ENCODE peak calls at places on chromosomes 2 and 18, in five cellular contexts. O, Q, P, M and T are unnamed samples.
A peak's percentile ranks its signal among the peaks of the same experiment; 100 is the strongest.

GRCh38 chr2:219073413-219074129 is 12.8 kb upstream of the IHH start:
- DNase-seq in M (no peak), Q (peak; percentile 28), O (no peak), P (no peak), T (no peak)

GRCh38 chr2:179636100-179636980 is 225.1 kb downstream of the ZNF385B start:
- DNase-seq in Q (no peak), M (no peak), P (no peak), O (no peak), T (no peak)

GRCh38 chr2:207913772-207914358 is 111.5 kb downstream of the PLEKHM3 start:
- DNase-seq in M (no peak), O (no peak), P (no peak), Q (no peak), T (no peak)

GRCh38 chr2:111171337-111171930 is 50.7 kb downstream of the BCL2L11 start:
- DNase-seq in M (no peak), O (no peak), P (no peak), Q (no peak), T (no peak)

GRCh38 chr2:154692927-154693326 is 5.6 kb upstream of the KCNJ3 start:
- DNase-seq in Q (peak; percentile 4), O (no peak), M (no peak), P (no peak), T (no peak)

GRCh38 chr2:2158176-2158826 is 172.8 kb downstream of the MYT1L start:
- DNase-seq in P (no peak), O (no peak), Q (no peak), M (no peak), T (no peak)

GRCh38 chr2:186848873-186849578 is at the start of gene ZSWIM2:
- DNase-seq in O (peak; percentile 59), P (no peak), Q (peak; percentile 83), M (no peak), T (no peak)

GRCh38 chr2:177078416-177078815 is 134.2 kb upstream of the HNRNPA3 start:
- DNase-seq in M (no peak), Q (peak; percentile 18), O (no peak), P (no peak), T (no peak)

GRCh38 chr2:15159751-15160177 is 401.4 kb downstream of the NBAS start:
- DNase-seq in O (peak; percentile 28), M (no peak), P (no peak), Q (no peak), T (no peak)

GRCh38 chr18:49846718-49847470 is 33.6 kb upstream of the ACAA2 start:
- DNase-seq in O (no peak), M (no peak), P (no peak), Q (no peak), T (no peak)

GRCh38 chr2:146764301-146764700 is 1080.5 kb upstream of the ACVR2A start:
- DNase-seq in Q (no peak), P (no peak), O (no peak), M (no peak), T (no peak)

GRCh38 chr2:72993147-72993546 is 75.8 kb downstream of the EMX1 start:
- DNase-seq in O (peak; percentile 37), Q (no peak), P (peak; percentile 43), M (no peak), T (peak; percentile 51)

GRCh38 chr18:63637703-63638102 is 6.4 kb downstream of the SERPINB4 start:
- DNase-seq in Q (no peak), P (no peak), O (no peak), M (no peak), T (no peak)

GRCh38 chr2:239533917-239534316 is 133.1 kb upstream of the HDAC4 start:
- DNase-seq in M (no peak), O (no peak), Q (no peak), P (no peak), T (no peak)

GRCh38 chr2:7588295-7588694 is 671.1 kb downstream of the RNF144A start:
- DNase-seq in O (no peak), P (no peak), M (no peak), Q (no peak), T (no peak)

GRCh38 chr18:49520661-49521145 is 33.7 kb upstream of the C18orf32 start:
- DNase-seq in O (no peak), M (no peak), Q (no peak), P (no peak), T (no peak)

GRCh38 chr2:220147590-220147989 is 520.2 kb downstream of the SLC4A3 start:
- DNase-seq in P (no peak), O (no peak), Q (no peak), M (no peak), T (no peak)

GRCh38 chr2:85288244-85288725 is 39.5 kb downstream of the TGOLN2 start:
- DNase-seq in O (no peak), M (no peak), Q (peak; percentile 74), P (no peak), T (no peak)

GRCh38 chr2:101793277-101793969 is 95.9 kb downstream of the MAP4K4 start:
- DNase-seq in O (no peak), P (no peak), Q (no peak), M (no peak), T (no peak)

GRCh38 chr18:35158728-35159443 is 81.9 kb upstream of the ZNF397 start:
- DNase-seq in O (no peak), P (peak; percentile 36), Q (no peak), M (no peak), T (no peak)

GRCh38 chr2:239369631-239370161 is 31.1 kb downstream of the HDAC4 start:
- DNase-seq in M (peak; percentile 41), O (no peak), P (no peak), Q (no peak), T (peak; percentile 77)

GRCh38 chr18:55763805-55764204 is 175.8 kb upstream of the TCF4 start:
- DNase-seq in P (no peak), M (no peak), O (no peak), Q (no peak), T (no peak)

GRCh38 chr2:45932278-45932975 is 281.0 kb downstream of the PRKCE start:
- DNase-seq in P (no peak), Q (no peak), M (no peak), O (peak; percentile 13), T (no peak)

GRCh38 chr18:55753643-55754255 is 165.8 kb upstream of the TCF4 start:
- DNase-seq in Q (peak; percentile 28), P (no peak), M (no peak), O (peak; percentile 48), T (no peak)

GRCh38 chr18:31419457-31419932 is 28.0 kb upstream of the DSG3 start:
- DNase-seq in O (no peak), P (no peak), M (no peak), Q (no peak), T (no peak)

GRCh38 chr2:216344958-216345315 is 27.3 kb downstream of the MARCHF4 start:
- DNase-seq in O (peak; percentile 78), M (no peak), P (no peak), Q (no peak), T (no peak)

GRCh38 chr2:203799905-203800304 is 67.7 kb upstream of the CTLA4 start:
- DNase-seq in P (no peak), Q (no peak), M (no peak), O (no peak), T (no peak)

GRCh38 chr2:226911932-226912331 is 76.1 kb downstream of the RHBDD1 start:
- DNase-seq in P (no peak), O (peak; percentile 24), Q (peak; percentile 56), M (no peak), T (no peak)

GRCh38 chr2:199697469-199697868 is 153.5 kb downstream of the FTCDNL1 start:
- DNase-seq in M (no peak), Q (no peak), P (no peak), O (no peak), T (no peak)

GRCh38 chr2:43071629-43072550 is 154.5 kb downstream of the ZFP36L2 start:
- DNase-seq in M (no peak), P (no peak), Q (no peak), O (no peak), T (no peak)

GRCh38 chr2:208183526-208183925 is 6.3 kb downstream of the C2orf80 start:
- DNase-seq in O (no peak), P (no peak), Q (no peak), M (no peak), T (no peak)

GRCh38 chr2:187431911-187432310 is 16.1 kb downstream of the CALCRL start:
- DNase-seq in M (no peak), O (no peak), P (no peak), Q (no peak), T (no peak)

GRCh38 chr2:218281449-218281848 is 10.9 kb downstream of the TMBIM1 start:
- DNase-seq in O (no peak), Q (no peak), M (no peak), P (no peak), T (no peak)

GRCh38 chr18:48950536-48951447 is at the start of gene SMAD7:
- DNase-seq in Q (no peak), P (no peak), O (no peak), M (no peak), T (no peak)

GRCh38 chr2:222627764-222628163 is 28.1 kb downstream of the FARSB start:
- DNase-seq in O (no peak), Q (no peak), P (no peak), M (no peak), T (no peak)

GRCh38 chr2:194424683-194425209 is 1232.3 kb upstream of the SLC39A10 start:
- DNase-seq in M (no peak), Q (no peak), O (no peak), P (no peak), T (no peak)

GRCh38 chr2:38552259-38552658 is 50.5 kb downstream of the HNRNPLL start:
- DNase-seq in M (no peak), Q (no peak), P (no peak), O (no peak), T (no peak)